ENCODE peak calls at places on chromosomes 3 and 15, in eight cellular contexts. U, I, Y, R, W, F, P and C are unnamed samples.

GRCh38 chr15:95763426-95763825 is 567.1 kb upstream of the NR2F2 start:
- DNase-seq in U (no peak), I (no peak), Y (no peak), R (no peak), W (no peak), F (no peak), P (no peak), C (no peak)

GRCh38 chr3:23480981-23481380 is 277.9 kb downstream of the UBE2E2 start:
- DNase-seq in U (no peak), I (no peak), Y (no peak), R (no peak), W (no peak), F (no peak), P (no peak), C (no peak)

GRCh38 chr15:35630570-35630969 is 84.6 kb upstream of the DPH6 start:
- DNase-seq in U (peak), I (peak), Y (no peak), R (no peak), W (no peak), F (no peak), P (peak), C (no peak)

GRCh38 chr15:49627407-49627877 is 6.6 kb downstream of the DTWD1 start:
- DNase-seq in U (no peak), I (peak), Y (no peak), R (no peak), W (no peak), F (no peak), P (peak), C (no peak)

GRCh38 chr3:166900866-166901577 is 479.1 kb downstream of the ZBBX start:
- DNase-seq in U (no peak), I (no peak), Y (no peak), R (no peak), W (no peak), F (no peak), P (no peak), C (no peak)

GRCh38 chr3:157573780-157574378 is 70.7 kb upstream of the VEPH1 start:
- DNase-seq in U (peak), I (peak), Y (no peak), R (no peak), W (no peak), F (no peak), P (peak), C (no peak)

GRCh38 chr3:70970136-70970535 is 613.4 kb downstream of the FOXP1 start:
- DNase-seq in U (no peak), I (no peak), Y (no peak), R (no peak), W (no peak), F (no peak), P (no peak), C (no peak)

GRCh38 chr15:92811514-92811913 is 88.6 kb upstream of the CHD2 start:
- DNase-seq in U (peak), I (no peak), Y (no peak), R (no peak), W (peak), F (no peak), P (no peak), C (no peak)

GRCh38 chr15:38885001-38885400 is 320.4 kb upstream of the RASGRP1 start:
- DNase-seq in U (no peak), I (peak), Y (no peak), R (no peak), W (no peak), F (no peak), P (peak), C (no peak)

GRCh38 chr15:38660726-38661125 is 96.1 kb upstream of the RASGRP1 start:
- DNase-seq in U (no peak), I (no peak), Y (no peak), R (no peak), W (peak), F (no peak), P (no peak), C (no peak)

GRCh38 chr15:89379423-89379735 is 44.8 kb upstream of the POLG start:
- DNase-seq in U (no peak), I (no peak), Y (no peak), R (no peak), W (no peak), F (no peak), P (no peak), C (no peak)

GRCh38 chr15:89376441-89376840 is 41.8 kb upstream of the POLG start:
- DNase-seq in U (no peak), I (no peak), Y (no peak), R (no peak), W (no peak), F (no peak), P (no peak), C (no peak)

GRCh38 chr15:89378699-89379422 is 44.2 kb upstream of the POLG start:
- DNase-seq in U (no peak), I (no peak), Y (no peak), R (no peak), W (no peak), F (no peak), P (no peak), C (no peak)

GRCh38 chr15:89377042-89377841 is 42.6 kb upstream of the POLG start:
- DNase-seq in U (no peak), I (no peak), Y (no peak), R (no peak), W (no peak), F (no peak), P (no peak), C (no peak)

DNA sequence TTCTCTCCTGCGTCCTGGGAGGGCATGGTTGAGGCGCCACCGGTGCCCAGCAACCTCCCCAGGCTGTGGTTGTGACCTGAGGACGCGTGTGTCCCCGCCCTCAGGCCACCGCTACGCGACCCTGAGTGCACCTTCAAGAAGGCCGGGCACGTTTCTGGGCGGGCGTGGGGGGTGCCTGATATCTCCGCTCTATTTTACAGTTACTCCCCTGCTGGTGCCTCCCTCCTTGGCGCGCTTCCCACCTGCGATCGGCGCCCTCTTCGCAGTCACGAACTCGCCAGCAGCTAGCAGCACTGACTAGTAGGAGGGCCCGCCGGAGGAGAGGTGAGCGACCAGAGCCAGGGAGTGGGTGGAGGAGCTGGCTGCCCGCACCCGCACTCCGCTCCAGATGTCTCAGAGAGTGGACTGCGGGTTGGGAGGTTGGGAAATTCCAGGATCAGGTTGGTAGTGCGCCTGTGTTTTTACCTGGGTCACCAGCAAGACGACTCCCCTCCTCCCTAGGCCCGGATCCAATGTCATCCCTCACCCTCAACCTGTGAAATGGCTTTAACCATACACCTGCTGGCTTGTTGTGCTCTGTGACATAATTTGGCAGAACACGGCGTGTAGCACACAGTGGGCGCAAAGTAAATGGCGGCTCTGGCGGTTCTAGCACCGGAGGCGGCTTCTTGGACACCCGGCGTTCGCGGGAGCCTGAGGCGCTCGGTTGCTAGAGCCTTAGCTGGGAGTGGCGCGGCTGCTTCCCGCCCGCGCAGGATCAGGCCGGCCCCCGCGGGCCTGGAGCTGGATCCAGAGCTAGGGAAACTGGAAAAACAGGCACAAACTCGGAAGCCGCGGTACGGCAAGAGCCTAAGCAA is 43.4 kb upstream of the POLG start:
- DNase-seq in U (peak), I (no peak), Y (no peak), R (no peak), W (no peak), F (no peak), P (no peak), C (no peak)
- H3K4me3 ChIP-seq in U (no peak), I (no peak), Y (no peak), R (peak), W (no peak), F (no peak), P (peak), C (peak)

DNA sequence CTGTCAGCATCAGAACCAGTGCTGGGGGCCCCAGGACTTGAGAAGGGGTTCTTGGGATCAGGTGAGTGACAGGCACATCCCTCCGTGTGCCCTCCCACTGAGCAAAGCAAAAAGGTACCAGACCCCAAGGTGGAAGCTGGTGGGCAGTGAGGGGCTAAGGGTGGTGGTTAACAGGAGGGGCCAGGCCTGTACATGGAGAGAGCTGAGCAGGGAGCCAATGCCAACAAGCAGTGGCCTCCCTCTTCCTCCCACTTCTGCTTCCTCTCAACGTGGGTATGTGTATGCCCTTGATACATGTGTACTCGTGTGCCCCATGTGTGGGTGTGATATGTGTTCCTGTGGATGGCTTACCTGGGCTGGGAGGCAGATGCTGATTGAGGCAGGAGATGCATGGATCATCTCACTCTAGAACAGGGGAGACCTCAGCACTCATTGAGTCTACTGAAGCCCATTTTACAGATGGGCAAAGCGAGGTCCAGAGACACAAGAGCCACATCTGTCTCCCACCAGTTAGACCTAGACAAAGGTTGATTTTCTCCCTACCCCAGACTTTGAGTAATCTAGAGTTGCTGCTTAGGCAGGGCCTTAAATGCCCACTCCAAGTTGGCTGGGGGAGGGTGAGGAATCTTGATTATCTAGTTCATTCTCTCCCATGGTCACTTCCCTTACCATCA is 945 bp downstream of the VIPR1 start:
- DNase-seq in U (no peak), I (no peak), Y (no peak), R (no peak), W (no peak), F (no peak), P (no peak), C (no peak)
- H3K4me3 ChIP-seq in U (peak), I (peak), Y (no peak), R (peak), W (no peak), F (peak), P (no peak), C (peak)

GRCh38 chr3:47476644-47477199 is 981 bp upstream of the SCAP start:
- DNase-seq in U (no peak), I (no peak), Y (no peak), R (no peak), W (no peak), F (no peak), P (no peak), C (no peak)
- H3K4me3 ChIP-seq in U (no peak), I (no peak), Y (peak), R (peak), W (peak), F (peak), P (no peak), C (no peak)

DNA sequence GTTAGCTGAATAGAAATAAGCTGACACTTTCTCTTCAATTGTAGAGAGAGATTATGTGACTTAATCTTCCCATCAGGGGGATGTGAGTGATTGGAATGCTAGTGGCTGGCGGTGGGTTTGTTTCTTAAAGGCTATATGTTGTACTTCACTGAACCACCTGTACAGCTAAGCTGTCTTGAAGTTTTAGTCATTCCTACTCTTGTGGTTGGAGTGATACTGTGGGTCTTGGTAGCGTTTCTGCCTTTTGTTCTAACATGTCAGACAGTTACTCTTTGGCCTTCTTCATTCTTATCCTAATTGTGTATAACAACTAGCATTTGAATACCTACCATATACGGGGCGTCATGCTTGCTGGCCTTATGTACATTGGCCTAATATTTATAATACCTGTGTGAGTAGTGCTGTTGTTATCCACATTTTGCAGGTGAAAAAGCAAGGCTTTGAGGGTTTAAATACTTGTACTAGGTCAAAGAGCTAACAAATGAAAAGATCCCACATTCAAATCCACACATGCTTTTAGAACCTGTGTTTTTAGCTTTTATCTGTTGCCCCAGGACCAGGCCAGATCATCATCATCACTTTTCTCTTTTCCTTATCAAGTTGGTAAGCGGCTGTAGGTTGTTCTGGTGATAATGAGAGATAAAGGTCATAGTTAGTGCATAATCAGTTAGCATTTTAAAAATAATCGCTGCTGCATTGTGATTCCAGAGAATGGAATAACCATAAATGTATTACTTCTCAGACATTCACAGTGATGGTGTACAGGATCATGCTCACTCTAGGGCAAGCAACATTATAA is 50.2 kb downstream of the AKAP13 start:
- DNase-seq in U (no peak), I (no peak), Y (no peak), R (no peak), W (no peak), F (no peak), P (no peak), C (no peak)
- H3K4me3 ChIP-seq in U (no peak), I (no peak), Y (no peak), R (no peak), W (no peak), F (no peak), P (no peak), C (no peak)

DNA sequence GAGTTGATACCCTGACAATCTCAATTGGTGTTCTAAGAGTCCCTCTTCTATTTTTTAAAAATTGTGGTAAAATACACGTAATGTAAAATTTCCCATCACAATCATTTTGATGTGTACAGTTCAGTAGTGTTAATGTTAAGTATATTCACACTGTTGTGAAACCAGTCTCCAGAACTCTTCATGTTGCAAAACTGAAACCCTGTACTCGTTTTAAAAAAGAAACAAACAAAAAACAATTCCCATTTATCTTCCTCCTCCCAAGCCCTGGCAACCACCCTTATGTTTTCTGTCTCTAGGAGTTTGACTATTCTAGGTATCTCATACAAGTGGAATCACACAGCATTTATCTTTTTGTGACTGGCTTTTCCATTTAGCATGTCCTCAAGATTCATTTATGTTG is 28.7 kb upstream of the ALPK3 start:
- DNase-seq in U (no peak), I (peak), Y (no peak), R (no peak), W (no peak), F (no peak), P (peak), C (no peak)
- H3K4me3 ChIP-seq in U (no peak), I (no peak), Y (no peak), R (no peak), W (no peak), F (no peak), P (no peak), C (no peak)

GRCh38 chr3:177981576-177981975 is 554.7 kb upstream of the KCNMB2 start:
- DNase-seq in U (no peak), I (no peak), Y (no peak), R (no peak), W (no peak), F (no peak), P (no peak), C (no peak)

GRCh38 chr3:177978948-177979347 is 557.3 kb upstream of the KCNMB2 start:
- DNase-seq in U (no peak), I (no peak), Y (no peak), R (no peak), W (no peak), F (no peak), P (no peak), C (no peak)

GRCh38 chr3:177973241-177973840 is 562.9 kb upstream of the KCNMB2 start:
- DNase-seq in U (peak), I (no peak), Y (no peak), R (no peak), W (no peak), F (no peak), P (no peak), C (no peak)

GRCh38 chr3:177979684-177980083 is 556.6 kb upstream of the KCNMB2 start:
- DNase-seq in U (no peak), I (no peak), Y (no peak), R (no peak), W (no peak), F (no peak), P (no peak), C (no peak)

GRCh38 chr3:177977381-177978158 is 558.7 kb upstream of the KCNMB2 start:
- DNase-seq in U (no peak), I (peak), Y (no peak), R (no peak), W (no peak), F (no peak), P (peak), C (no peak)
- H3K4me3 ChIP-seq in U (no peak), I (no peak), Y (no peak), R (no peak), W (no peak), F (no peak), P (no peak), C (no peak)

DNA sequence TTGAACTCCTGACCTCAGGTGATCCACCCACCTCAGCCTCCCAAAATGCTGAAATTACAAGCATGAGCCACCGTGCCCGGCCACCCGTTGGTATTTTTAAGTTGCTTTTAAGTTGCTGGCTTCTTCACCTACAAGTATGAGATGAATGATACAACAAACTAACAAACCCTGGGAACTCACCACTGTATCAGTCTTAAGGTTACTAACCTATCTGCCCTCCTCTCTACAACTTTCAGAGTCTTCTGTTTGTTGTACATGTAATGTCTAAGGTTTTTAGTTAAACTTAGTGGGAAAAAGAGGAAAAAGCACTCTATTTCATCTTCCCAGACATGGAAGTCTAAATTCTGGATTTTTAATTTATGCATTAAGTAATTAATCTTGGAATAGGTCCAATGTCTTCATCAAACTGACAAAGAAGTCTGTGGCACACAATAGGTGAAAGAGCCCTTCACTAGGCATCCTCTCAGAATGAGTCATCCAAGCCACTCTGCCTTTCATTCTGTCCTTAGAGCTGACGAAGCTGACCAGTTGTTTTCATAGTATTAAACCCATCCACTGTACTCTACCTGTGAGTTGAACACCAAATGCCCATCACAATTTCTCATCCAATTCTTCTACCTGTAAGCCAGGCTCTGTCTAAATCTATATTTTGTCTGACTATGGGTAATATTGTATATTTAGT is 936.1 kb downstream of the TUSC7 start:
- DNase-seq in U (no peak), I (no peak), Y (no peak), R (no peak), W (no peak), F (no peak), P (no peak), C (no peak)
- H3K4me3 ChIP-seq in U (no peak), I (no peak), Y (no peak), R (no peak), W (no peak), F (no peak), P (no peak), C (no peak)

DNA sequence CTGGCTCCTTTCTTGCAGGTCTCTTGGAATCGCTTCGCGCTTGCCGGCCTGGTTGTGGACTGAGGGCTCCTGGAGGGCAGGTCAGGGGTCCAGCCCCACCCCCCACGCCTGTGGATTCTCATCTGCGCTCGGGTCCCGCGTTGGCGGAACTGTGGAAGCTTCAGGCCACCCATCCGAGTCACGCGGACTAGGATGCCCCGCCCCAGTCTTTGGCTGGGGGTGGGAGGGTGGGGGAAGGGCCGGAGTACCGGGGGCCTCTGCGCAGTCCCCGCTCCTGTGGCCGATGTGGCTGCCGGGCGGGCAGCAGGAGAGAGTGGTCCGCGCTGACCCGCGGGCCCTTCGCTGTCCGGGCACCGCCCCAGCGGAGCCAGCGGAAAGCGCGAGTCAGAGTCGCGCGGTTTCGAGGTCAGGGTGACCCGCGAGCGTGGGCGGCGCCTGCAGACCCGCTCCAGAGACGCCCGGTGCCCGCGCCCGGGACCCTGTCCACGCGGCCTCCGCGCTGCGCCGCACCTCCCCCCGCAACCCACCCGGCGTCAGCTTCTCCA is 114.2 kb downstream of the KLF13 start:
- DNase-seq in U (peak), I (peak), Y (no peak), R (peak), W (peak), F (no peak), P (peak), C (no peak)
- H3K4me3 ChIP-seq in U (peak), I (peak), Y (no peak), R (peak), W (peak), F (peak), P (peak), C (peak)